ENCODE peak calls at places on chromosomes 6 and 20, in four cellular contexts. S is neural progenitor cell, O is HCT116, C is PC-3. V is an unnamed sample.

GRCh38 chr6:99282479-99283062 is 66.9 kb downstream of the FAXC start:
- DNase-seq in C (peak; percentile 26), S (peak; percentile 13), O (peak; percentile 7), V (no peak)

GRCh38 chr6:56877922-56878321 is 77.0 kb upstream of the BEND6 start:
- DNase-seq in O (no peak), C (no peak), S (no peak), V (no peak)

GRCh38 chr20:49945701-49946477 is 9.7 kb downstream of the RNF114 start:
- DNase-seq in O (no peak), C (no peak), S (no peak), V (no peak)

GRCh38 chr6:138378463-138378862 is 758 bp downstream of the SMIM28 start:
- DNase-seq in S (peak; percentile 27), O (no peak), C (no peak), V (no peak)

GRCh38 chr20:58907481-58908137 is 55.1 kb downstream of the GNAS start:
- DNase-seq in O (no peak), S (no peak), C (peak; percentile 29), V (no peak)

GRCh38 chr20:37821691-37822655 is 81.0 kb upstream of the VSTM2L start:
- DNase-seq in S (no peak), C (no peak), O (no peak), V (no peak)

GRCh38 chr6:43769526-43770416 is at the start of gene VEGFA:
- DNase-seq in S (peak; percentile 95), C (peak; percentile 87), O (peak; percentile 68), V (peak; percentile 52)

GRCh38 chr20:32966382-32966781 is 37.9 kb downstream of the SUN5 start:
- DNase-seq in S (no peak), O (no peak), C (no peak), V (no peak)

GRCh38 chr6:139522471-139523220 is 148.2 kb upstream of the CITED2 start:
- DNase-seq in O (no peak), S (no peak), C (peak; percentile 52), V (no peak)

GRCh38 chr6:169866668-169867521 is 115.5 kb downstream of the ERMARD start:
- DNase-seq in O (no peak), C (no peak), S (no peak), V (no peak)

GRCh38 chr20:6993016-6993415 is 225.5 kb downstream of the BMP2 start:
- DNase-seq in C (peak; percentile 89), S (no peak), O (no peak), V (peak; percentile 74)

GRCh38 chr20:45343867-45344721 is 4.1 kb downstream of the SDC4 start:
- DNase-seq in S (no peak), O (peak; percentile 72), C (peak; percentile 98), V (no peak)

GRCh38 chr6:168132531-168133184 is 53.6 kb upstream of the FRMD1 start:
- DNase-seq in C (peak; percentile 47), O (no peak), S (peak; percentile 88), V (no peak)

GRCh38 chr6:13453771-13454251 is 33.6 kb downstream of the GFOD1 start:
- DNase-seq in C (peak; percentile 94), O (peak; percentile 80), S (no peak), V (peak; percentile 79)

GRCh38 chr6:165272585-165272984 is 36.8 kb downstream of the C6orf118 start:
- DNase-seq in O (no peak), C (no peak), S (no peak), V (no peak)

GRCh38 chr20:17558154-17558940 is 11.5 kb upstream of the DSTN start:
- DNase-seq in C (peak; percentile 95), S (no peak), O (peak; percentile 88), V (no peak)

GRCh38 chr20:19256085-19256484 is 43.6 kb downstream of the SLC24A3 start:
- DNase-seq in C (no peak), O (no peak), S (no peak), V (peak; percentile 32)

GRCh38 chr6:112253505-112253841 is 894 bp downstream of the LAMA4 start:
- DNase-seq in S (peak; percentile 17), O (no peak), C (peak; percentile 3), V (no peak)

GRCh38 chr6:112252571-112253504 is 1.5 kb downstream of the LAMA4 start:
- DNase-seq in O (no peak), C (no peak), S (no peak), V (no peak)

GRCh38 chr6:112251170-112251945 is 3.0 kb downstream of the LAMA4 start:
- DNase-seq in O (no peak), S (no peak), C (no peak), V (no peak)

GRCh38 chr6:112253842-112254816 is at the start of gene LAMA4:
- DNase-seq in O (no peak), S (peak; percentile 59), C (peak; percentile 50), V (no peak)

DNA sequence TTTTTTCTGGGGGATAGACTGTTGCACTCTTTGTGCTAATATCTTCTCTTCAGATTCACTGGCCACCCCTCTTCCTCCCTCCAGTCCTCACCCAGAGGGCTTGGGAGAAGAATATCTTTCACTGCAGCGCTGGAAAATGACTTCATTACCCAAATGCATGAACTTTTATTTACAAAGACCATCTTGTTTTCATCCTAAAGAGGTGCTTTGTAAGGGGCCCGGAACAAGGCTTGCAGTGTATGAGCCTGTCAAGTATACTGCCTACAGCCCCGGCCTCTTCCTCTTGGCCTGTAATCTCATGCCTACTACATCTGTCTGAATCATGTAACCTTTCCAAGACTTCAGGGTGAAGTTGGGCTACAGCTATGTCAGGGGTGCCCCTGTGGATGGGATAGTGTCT is 554 bp upstream of the LAMA4 start:
- DNase-seq in S (no peak), C (no peak), O (no peak), V (no peak)
- H3K4me3 ChIP-seq in S (no peak overlapping the region), C (peak overlapping the region; percentile 80), O (no peak overlapping the region), V (no peak overlapping the region)

DNA sequence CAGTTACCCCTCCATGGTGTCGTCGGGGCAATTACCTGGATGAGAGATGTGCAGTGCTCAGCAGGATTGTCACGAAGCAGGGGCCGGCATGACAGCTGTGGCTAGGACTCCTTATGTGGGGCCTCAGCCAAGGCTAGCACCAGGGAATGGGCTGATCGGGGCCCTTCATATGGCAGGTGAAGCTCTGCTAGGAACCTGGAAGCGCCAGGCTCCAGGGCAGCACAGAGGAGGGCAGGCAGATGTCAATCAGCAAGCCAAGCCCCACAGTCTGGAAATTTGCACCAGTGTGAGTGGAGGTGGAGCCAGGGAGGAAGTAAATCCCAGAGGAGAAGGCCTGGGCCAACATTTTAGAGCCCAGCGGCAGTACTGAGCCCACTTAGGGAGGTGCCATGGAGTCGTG is 21.2 kb downstream of the SYNDIG1 start:
- DNase-seq in C (no peak), S (no peak), O (no peak), V (no peak)
- H3K27ac ChIP-seq in C (no peak overlapping the region), S (no peak overlapping the region), O (no peak overlapping the region), V (no peak overlapping the region)

GRCh38 chr6:133953634-133954415 is 801 bp downstream of the TBPL1 start:
- DNase-seq in C (no peak), S (peak; percentile 29), O (no peak), V (no peak)
- TF ChIP-seq EZH2 in C (no peak), S (no peak), O (no peak), V (no peak)

GRCh38 chr20:63350597-63351379 is 10.4 kb downstream of the CHRNA4 start:
- DNase-seq in C (no peak), O (no peak), S (no peak), V (no peak)

GRCh38 chr20:63351380-63351700 is 9.8 kb downstream of the CHRNA4 start:
- DNase-seq in S (no peak), C (no peak), O (no peak), V (no peak)

GRCh38 chr20:63348828-63349515 is 12.2 kb downstream of the CHRNA4 start:
- DNase-seq in O (no peak), C (no peak), S (no peak), V (no peak)

GRCh38 chr20:63349516-63349895 is 11.6 kb downstream of the CHRNA4 start:
- DNase-seq in O (no peak), C (no peak), S (no peak), V (no peak)

GRCh38 chr20:63350196-63350595 is 11.0 kb downstream of the CHRNA4 start:
- DNase-seq in O (no peak), C (no peak), S (no peak), V (no peak)
- H3K4me3 ChIP-seq in O (no peak overlapping the region), C (no peak overlapping the region), S (no peak overlapping the region), V (no peak overlapping the region)

GRCh38 chr6:29977425-29977727 is 35.0 kb downstream of the HLA-A start:
- DNase-seq in S (no peak), C (no peak), O (no peak), V (no peak)

GRCh38 chr6:29976588-29977424 is 34.5 kb downstream of the HLA-A start:
- DNase-seq in O (peak; percentile 57), S (peak; percentile 79), C (peak; percentile 80), V (no peak)

GRCh38 chr6:29976253-29976587 is 33.9 kb downstream of the HLA-A start:
- DNase-seq in C (no peak), O (no peak), S (no peak), V (no peak)

GRCh38 chr6:29974901-29975560 is 32.7 kb downstream of the HLA-A start:
- DNase-seq in S (peak; percentile 42), O (no peak), C (no peak), V (no peak)

GRCh38 chr6:29975561-29975907 is 33.2 kb downstream of the HLA-A start:
- DNase-seq in O (no peak), S (peak; percentile 49), C (no peak), V (no peak)
- H3K27ac ChIP-seq in O (no peak overlapping the region), S (no peak overlapping the region), C (no peak overlapping the region), V (no peak overlapping the region)